ENCODE peak calls at places on chromosomes 11 and 22, in five cellular contexts. R is NCI-H524 treated with DMSO at 0.1 percent for 48 hours; D is DMS153; T is activated CD8-positive, alpha-beta memory T cell treated with anti-CD3 and anti-CD28 coated beads, Interleukin-2, amount 10 ng/mL, durations not matched to agents 7 days and 5 days; O is stimulated activated CD4-positive, alpha-beta T cell treated with anti-CD3 and anti-CD28 coated beads, Interleukin-1b, Interleukin-23, amount 100 ng/mL, for 24 hours. L is an unnamed sample.

GRCh38 chr11:34649597-34649996 is 28.7 kb downstream of the EHF start:
- DNase-seq in T (no peak), R (no peak), D (no peak), O (no peak), L (no peak)

GRCh38 chr11:132838621-132839020 is 693.7 kb downstream of the OPCML start:
- DNase-seq in R (no peak), T (no peak), D (no peak), O (no peak), L (no peak)

GRCh38 chr11:64621283-64622019 is 30.4 kb downstream of the SLC22A12 start:
- DNase-seq in D (no peak), R (no peak), T (no peak), O (no peak), L (no peak)

GRCh38 chr22:27662359-27663030 is 139.1 kb downstream of the MN1 start:
- DNase-seq in R (no peak), T (no peak), O (no peak), D (no peak), L (peak; percentile 49)

GRCh38 chr11:77035580-77035979 is 1.4 kb downstream of the B3GNT6 start:
- DNase-seq in O (no peak), R (no peak), D (no peak), T (no peak), L (no peak)

GRCh38 chr11:111718436-111719325 is 47.5 kb downstream of the PPP2R1B start:
- DNase-seq in D (peak; percentile 35), O (no peak), R (no peak), T (no peak), L (peak; percentile 91)

GRCh38 chr22:24339452-24339747 is 68.8 kb downstream of the SPECC1L start:
- DNase-seq in O (no peak), R (no peak), D (no peak), T (no peak), L (no peak)

GRCh38 chr11:1131033-1131911 is 26.5 kb upstream of the MUC5AC start:
- DNase-seq in D (peak; percentile 34), O (no peak), T (peak; percentile 18), R (no peak), L (no peak)

GRCh38 chr11:2961080-2961479 is 31.0 kb downstream of the NAP1L4 start:
- DNase-seq in D (no peak), T (no peak), R (no peak), O (no peak), L (no peak)

GRCh38 chr22:32775957-32776356 is 25.5 kb upstream of the TIMP3 start:
- DNase-seq in D (no peak), R (no peak), T (no peak), O (no peak), L (peak; percentile 3)

GRCh38 chr11:113855803-113856202 is 19.6 kb downstream of the USP28 start:
- DNase-seq in T (no peak), R (no peak), O (no peak), D (no peak), L (no peak)

GRCh38 chr11:44973634-44974401 is 23.1 kb upstream of the TP53I11 start:
- DNase-seq in O (no peak), R (no peak), D (no peak), T (peak; percentile 50), L (no peak)

GRCh38 chr11:124867700-124868099 is 2.5 kb downstream of the ROBO3 start:
- DNase-seq in O (no peak), R (peak; percentile 25), D (no peak), T (no peak), L (no peak)

GRCh38 chr11:73353422-73353821 is 22.8 kb upstream of the RELT start:
- DNase-seq in R (no peak), T (peak; percentile 65), D (no peak), O (no peak), L (no peak)

L was measured in dermis microvascular lymphatic vessel endothelial cell.